ENCODE peak calls at places on chromosome 9, in nine cellular contexts. One of them, this sample, is unnamed.

GRCh38 chr9:87594662-87595061 is 97.0 kb downstream of the DAPK1 start:
- DNase-seq in occipital lobe: no peak
- DNase-seq in activated T-cell treated with anti-CD3 and anti-CD28 coated beads for 4 hours: no peak
- DNase-seq in activated CD4-positive, alpha-beta memory T cell treated with anti-CD3 and anti-CD28 coated beads for 36 hours: no peak
- DNase-seq in GM23338: no peak
- DNase-seq in NCI-H2171 treated with DMSO at 0.1 percent for 48 hours: no peak
- DNase-seq in T47D: no peak
- DNase-seq in stimulated activated naive CD8-positive, alpha-beta T cell treated with anti-CD3 and anti-CD28 coated beads, Interleukin-15, amount 100 ng/mL, for 72 hours: no peak
- DNase-seq in HEK293T: no peak
- DNase-seq in this sample: no peak

GRCh38 chr9:98147582-98147981 is 28.6 kb upstream of the TRIM14 start:
- DNase-seq in occipital lobe: no peak
- DNase-seq in activated T-cell treated with anti-CD3 and anti-CD28 coated beads for 4 hours: no peak
- DNase-seq in activated CD4-positive, alpha-beta memory T cell treated with anti-CD3 and anti-CD28 coated beads for 36 hours: no peak
- DNase-seq in GM23338: no peak
- DNase-seq in NCI-H2171 treated with DMSO at 0.1 percent for 48 hours: no peak
- DNase-seq in T47D: no peak
- DNase-seq in stimulated activated naive CD8-positive, alpha-beta T cell treated with anti-CD3 and anti-CD28 coated beads, Interleukin-15, amount 100 ng/mL, for 72 hours: no peak
- DNase-seq in HEK293T: no peak
- DNase-seq in this sample: no peak

GRCh38 chr9:92547356-92547755 is 11.6 kb upstream of the ECM2 start:
- DNase-seq in occipital lobe: no peak
- DNase-seq in activated T-cell treated with anti-CD3 and anti-CD28 coated beads for 4 hours: no peak
- DNase-seq in activated CD4-positive, alpha-beta memory T cell treated with anti-CD3 and anti-CD28 coated beads for 36 hours: no peak
- DNase-seq in GM23338: no peak
- DNase-seq in NCI-H2171 treated with DMSO at 0.1 percent for 48 hours: no peak
- DNase-seq in T47D: no peak
- DNase-seq in stimulated activated naive CD8-positive, alpha-beta T cell treated with anti-CD3 and anti-CD28 coated beads, Interleukin-15, amount 100 ng/mL, for 72 hours: no peak
- DNase-seq in HEK293T: no peak
- DNase-seq in this sample: no peak

GRCh38 chr9:121910491-121911040 is 182.5 kb downstream of the TTLL11 start:
- DNase-seq in occipital lobe: no peak
- DNase-seq in activated T-cell treated with anti-CD3 and anti-CD28 coated beads for 4 hours: no peak
- DNase-seq in activated CD4-positive, alpha-beta memory T cell treated with anti-CD3 and anti-CD28 coated beads for 36 hours: no peak
- DNase-seq in GM23338: no peak
- DNase-seq in NCI-H2171 treated with DMSO at 0.1 percent for 48 hours: no peak
- DNase-seq in T47D: no peak
- DNase-seq in stimulated activated naive CD8-positive, alpha-beta T cell treated with anti-CD3 and anti-CD28 coated beads, Interleukin-15, amount 100 ng/mL, for 72 hours: no peak
- DNase-seq in HEK293T: no peak
- DNase-seq in this sample: no peak

GRCh38 chr9:99368341-99369326 is 146.6 kb downstream of the SEC61B start:
- DNase-seq in occipital lobe: peak
- DNase-seq in activated T-cell treated with anti-CD3 and anti-CD28 coated beads for 4 hours: no peak
- DNase-seq in activated CD4-positive, alpha-beta memory T cell treated with anti-CD3 and anti-CD28 coated beads for 36 hours: no peak
- DNase-seq in GM23338: peak
- DNase-seq in NCI-H2171 treated with DMSO at 0.1 percent for 48 hours: no peak
- DNase-seq in T47D: no peak
- DNase-seq in stimulated activated naive CD8-positive, alpha-beta T cell treated with anti-CD3 and anti-CD28 coated beads, Interleukin-15, amount 100 ng/mL, for 72 hours: no peak
- DNase-seq in HEK293T: no peak
- DNase-seq in this sample: no peak

GRCh38 chr9:4301971-4302427 is 2.1 kb upstream of the GLIS3 start:
- DNase-seq in occipital lobe: peak
- DNase-seq in activated T-cell treated with anti-CD3 and anti-CD28 coated beads for 4 hours: no peak
- DNase-seq in activated CD4-positive, alpha-beta memory T cell treated with anti-CD3 and anti-CD28 coated beads for 36 hours: peak
- DNase-seq in GM23338: no peak
- DNase-seq in NCI-H2171 treated with DMSO at 0.1 percent for 48 hours: no peak
- DNase-seq in T47D: no peak
- DNase-seq in stimulated activated naive CD8-positive, alpha-beta T cell treated with anti-CD3 and anti-CD28 coated beads, Interleukin-15, amount 100 ng/mL, for 72 hours: no peak
- DNase-seq in HEK293T: no peak
- DNase-seq in this sample: no peak

GRCh38 chr9:132946624-132947295 is 2.3 kb upstream of the TSC1 start:
- DNase-seq in occipital lobe: no peak
- DNase-seq in activated T-cell treated with anti-CD3 and anti-CD28 coated beads for 4 hours: no peak
- DNase-seq in activated CD4-positive, alpha-beta memory T cell treated with anti-CD3 and anti-CD28 coated beads for 36 hours: no peak
- DNase-seq in GM23338: peak
- DNase-seq in NCI-H2171 treated with DMSO at 0.1 percent for 48 hours: peak
- DNase-seq in T47D: no peak
- DNase-seq in stimulated activated naive CD8-positive, alpha-beta T cell treated with anti-CD3 and anti-CD28 coated beads, Interleukin-15, amount 100 ng/mL, for 72 hours: no peak
- DNase-seq in HEK293T: no peak
- DNase-seq in this sample: no peak

GRCh38 chr9:133121200-133122166 is at the start of gene RALGDS:
- DNase-seq in occipital lobe: peak
- DNase-seq in activated T-cell treated with anti-CD3 and anti-CD28 coated beads for 4 hours: peak
- DNase-seq in activated CD4-positive, alpha-beta memory T cell treated with anti-CD3 and anti-CD28 coated beads for 36 hours: peak
- DNase-seq in GM23338: peak
- DNase-seq in NCI-H2171 treated with DMSO at 0.1 percent for 48 hours: peak
- DNase-seq in T47D: peak
- DNase-seq in stimulated activated naive CD8-positive, alpha-beta T cell treated with anti-CD3 and anti-CD28 coated beads, Interleukin-15, amount 100 ng/mL, for 72 hours: peak
- DNase-seq in HEK293T: peak
- DNase-seq in this sample: peak

GRCh38 chr9:2559212-2560152 is 62.1 kb upstream of the VLDLR start:
- DNase-seq in occipital lobe: peak
- DNase-seq in activated T-cell treated with anti-CD3 and anti-CD28 coated beads for 4 hours: no peak
- DNase-seq in activated CD4-positive, alpha-beta memory T cell treated with anti-CD3 and anti-CD28 coated beads for 36 hours: no peak
- DNase-seq in GM23338: peak
- DNase-seq in NCI-H2171 treated with DMSO at 0.1 percent for 48 hours: peak
- DNase-seq in T47D: no peak
- DNase-seq in stimulated activated naive CD8-positive, alpha-beta T cell treated with anti-CD3 and anti-CD28 coated beads, Interleukin-15, amount 100 ng/mL, for 72 hours: no peak
- DNase-seq in HEK293T: no peak
- DNase-seq in this sample: no peak

GRCh38 chr9:5008206-5008605 is 23.1 kb downstream of the JAK2 start:
- DNase-seq in occipital lobe: no peak
- DNase-seq in activated T-cell treated with anti-CD3 and anti-CD28 coated beads for 4 hours: no peak
- DNase-seq in activated CD4-positive, alpha-beta memory T cell treated with anti-CD3 and anti-CD28 coated beads for 36 hours: no peak
- DNase-seq in GM23338: no peak
- DNase-seq in NCI-H2171 treated with DMSO at 0.1 percent for 48 hours: no peak
- DNase-seq in T47D: no peak
- DNase-seq in stimulated activated naive CD8-positive, alpha-beta T cell treated with anti-CD3 and anti-CD28 coated beads, Interleukin-15, amount 100 ng/mL, for 72 hours: no peak
- DNase-seq in HEK293T: no peak
- DNase-seq in this sample: no peak

GRCh38 chr9:88775559-88775958 is 215.7 kb upstream of the S1PR3 start:
- DNase-seq in occipital lobe: no peak
- DNase-seq in activated T-cell treated with anti-CD3 and anti-CD28 coated beads for 4 hours: no peak
- DNase-seq in activated CD4-positive, alpha-beta memory T cell treated with anti-CD3 and anti-CD28 coated beads for 36 hours: no peak
- DNase-seq in GM23338: no peak
- DNase-seq in NCI-H2171 treated with DMSO at 0.1 percent for 48 hours: no peak
- DNase-seq in T47D: no peak
- DNase-seq in stimulated activated naive CD8-positive, alpha-beta T cell treated with anti-CD3 and anti-CD28 coated beads, Interleukin-15, amount 100 ng/mL, for 72 hours: no peak
- DNase-seq in HEK293T: no peak
- DNase-seq in this sample: no peak

GRCh38 chr9:84493284-84493947 is 152.9 kb upstream of the SLC28A3 start:
- DNase-seq in occipital lobe: no peak
- DNase-seq in activated T-cell treated with anti-CD3 and anti-CD28 coated beads for 4 hours: no peak
- DNase-seq in activated CD4-positive, alpha-beta memory T cell treated with anti-CD3 and anti-CD28 coated beads for 36 hours: no peak
- DNase-seq in GM23338: peak
- DNase-seq in NCI-H2171 treated with DMSO at 0.1 percent for 48 hours: peak
- DNase-seq in T47D: no peak
- DNase-seq in stimulated activated naive CD8-positive, alpha-beta T cell treated with anti-CD3 and anti-CD28 coated beads, Interleukin-15, amount 100 ng/mL, for 72 hours: no peak
- DNase-seq in HEK293T: no peak
- DNase-seq in this sample: no peak

GRCh38 chr9:33232866-33233265 is 7.1 kb upstream of the SPINK4 start:
- DNase-seq in occipital lobe: no peak
- DNase-seq in activated T-cell treated with anti-CD3 and anti-CD28 coated beads for 4 hours: no peak
- DNase-seq in activated CD4-positive, alpha-beta memory T cell treated with anti-CD3 and anti-CD28 coated beads for 36 hours: no peak
- DNase-seq in GM23338: no peak
- DNase-seq in NCI-H2171 treated with DMSO at 0.1 percent for 48 hours: no peak
- DNase-seq in T47D: no peak
- DNase-seq in stimulated activated naive CD8-positive, alpha-beta T cell treated with anti-CD3 and anti-CD28 coated beads, Interleukin-15, amount 100 ng/mL, for 72 hours: no peak
- DNase-seq in HEK293T: no peak
- DNase-seq in this sample: no peak

GRCh38 chr9:108478871-108479332 is 376.9 kb downstream of the ACTL7B start:
- DNase-seq in occipital lobe: no peak
- DNase-seq in activated T-cell treated with anti-CD3 and anti-CD28 coated beads for 4 hours: no peak
- DNase-seq in activated CD4-positive, alpha-beta memory T cell treated with anti-CD3 and anti-CD28 coated beads for 36 hours: no peak
- DNase-seq in GM23338: no peak
- DNase-seq in NCI-H2171 treated with DMSO at 0.1 percent for 48 hours: no peak
- DNase-seq in T47D: no peak
- DNase-seq in stimulated activated naive CD8-positive, alpha-beta T cell treated with anti-CD3 and anti-CD28 coated beads, Interleukin-15, amount 100 ng/mL, for 72 hours: no peak
- DNase-seq in HEK293T: no peak
- DNase-seq in this sample: no peak

GRCh38 chr9:14133394-14133793 is 180.5 kb downstream of the NFIB start:
- DNase-seq in occipital lobe: no peak
- DNase-seq in activated T-cell treated with anti-CD3 and anti-CD28 coated beads for 4 hours: no peak
- DNase-seq in activated CD4-positive, alpha-beta memory T cell treated with anti-CD3 and anti-CD28 coated beads for 36 hours: no peak
- DNase-seq in GM23338: no peak
- DNase-seq in NCI-H2171 treated with DMSO at 0.1 percent for 48 hours: no peak
- DNase-seq in T47D: no peak
- DNase-seq in stimulated activated naive CD8-positive, alpha-beta T cell treated with anti-CD3 and anti-CD28 coated beads, Interleukin-15, amount 100 ng/mL, for 72 hours: no peak
- DNase-seq in HEK293T: no peak
- DNase-seq in this sample: no peak

GRCh38 chr9:78001946-78002731 is 29.5 kb downstream of the GNAQ start:
- DNase-seq in occipital lobe: no peak
- DNase-seq in activated T-cell treated with anti-CD3 and anti-CD28 coated beads for 4 hours: no peak
- DNase-seq in activated CD4-positive, alpha-beta memory T cell treated with anti-CD3 and anti-CD28 coated beads for 36 hours: no peak
- DNase-seq in GM23338: no peak
- DNase-seq in NCI-H2171 treated with DMSO at 0.1 percent for 48 hours: no peak
- DNase-seq in T47D: no peak
- DNase-seq in stimulated activated naive CD8-positive, alpha-beta T cell treated with anti-CD3 and anti-CD28 coated beads, Interleukin-15, amount 100 ng/mL, for 72 hours: no peak
- DNase-seq in HEK293T: no peak
- DNase-seq in this sample: no peak

GRCh38 chr9:84808416-84808815 is 138.9 kb downstream of the NTRK2 start:
- DNase-seq in occipital lobe: no peak
- DNase-seq in activated T-cell treated with anti-CD3 and anti-CD28 coated beads for 4 hours: no peak
- DNase-seq in activated CD4-positive, alpha-beta memory T cell treated with anti-CD3 and anti-CD28 coated beads for 36 hours: no peak
- DNase-seq in GM23338: no peak
- DNase-seq in NCI-H2171 treated with DMSO at 0.1 percent for 48 hours: no peak
- DNase-seq in T47D: no peak
- DNase-seq in stimulated activated naive CD8-positive, alpha-beta T cell treated with anti-CD3 and anti-CD28 coated beads, Interleukin-15, amount 100 ng/mL, for 72 hours: no peak
- DNase-seq in HEK293T: no peak
- DNase-seq in this sample: no peak

GRCh38 chr9:12461759-12462158 is 231.4 kb upstream of the TYRP1 start:
- DNase-seq in occipital lobe: no peak
- DNase-seq in activated T-cell treated with anti-CD3 and anti-CD28 coated beads for 4 hours: no peak
- DNase-seq in activated CD4-positive, alpha-beta memory T cell treated with anti-CD3 and anti-CD28 coated beads for 36 hours: no peak
- DNase-seq in GM23338: peak
- DNase-seq in NCI-H2171 treated with DMSO at 0.1 percent for 48 hours: no peak
- DNase-seq in T47D: no peak
- DNase-seq in stimulated activated naive CD8-positive, alpha-beta T cell treated with anti-CD3 and anti-CD28 coated beads, Interleukin-15, amount 100 ng/mL, for 72 hours: no peak
- DNase-seq in HEK293T: no peak
- DNase-seq in this sample: no peak

GRCh38 chr9:36731576-36731975 is 158.9 kb downstream of the MELK start:
- DNase-seq in occipital lobe: no peak
- DNase-seq in activated T-cell treated with anti-CD3 and anti-CD28 coated beads for 4 hours: no peak
- DNase-seq in activated CD4-positive, alpha-beta memory T cell treated with anti-CD3 and anti-CD28 coated beads for 36 hours: no peak
- DNase-seq in GM23338: no peak
- DNase-seq in NCI-H2171 treated with DMSO at 0.1 percent for 48 hours: no peak
- DNase-seq in T47D: no peak
- DNase-seq in stimulated activated naive CD8-positive, alpha-beta T cell treated with anti-CD3 and anti-CD28 coated beads, Interleukin-15, amount 100 ng/mL, for 72 hours: no peak
- DNase-seq in HEK293T: no peak
- DNase-seq in this sample: no peak

GRCh38 chr9:125890793-125891192 is 143.6 kb downstream of the PBX3 start:
- DNase-seq in occipital lobe: no peak
- DNase-seq in activated T-cell treated with anti-CD3 and anti-CD28 coated beads for 4 hours: no peak
- DNase-seq in activated CD4-positive, alpha-beta memory T cell treated with anti-CD3 and anti-CD28 coated beads for 36 hours: no peak
- DNase-seq in GM23338: no peak
- DNase-seq in NCI-H2171 treated with DMSO at 0.1 percent for 48 hours: no peak
- DNase-seq in T47D: no peak
- DNase-seq in stimulated activated naive CD8-positive, alpha-beta T cell treated with anti-CD3 and anti-CD28 coated beads, Interleukin-15, amount 100 ng/mL, for 72 hours: no peak
- DNase-seq in HEK293T: no peak
- DNase-seq in this sample: no peak

GRCh38 chr9:3455088-3455487 is 70.7 kb downstream of the RFX3 start:
- DNase-seq in occipital lobe: no peak
- DNase-seq in activated T-cell treated with anti-CD3 and anti-CD28 coated beads for 4 hours: no peak
- DNase-seq in activated CD4-positive, alpha-beta memory T cell treated with anti-CD3 and anti-CD28 coated beads for 36 hours: no peak
- DNase-seq in GM23338: peak
- DNase-seq in NCI-H2171 treated with DMSO at 0.1 percent for 48 hours: no peak
- DNase-seq in T47D: no peak
- DNase-seq in stimulated activated naive CD8-positive, alpha-beta T cell treated with anti-CD3 and anti-CD28 coated beads, Interleukin-15, amount 100 ng/mL, for 72 hours: no peak
- DNase-seq in HEK293T: no peak
- DNase-seq in this sample: no peak

GRCh38 chr9:69971643-69972449 is 71.8 kb upstream of the MAMDC2 start:
- DNase-seq in occipital lobe: peak
- DNase-seq in activated T-cell treated with anti-CD3 and anti-CD28 coated beads for 4 hours: peak
- DNase-seq in activated CD4-positive, alpha-beta memory T cell treated with anti-CD3 and anti-CD28 coated beads for 36 hours: peak
- DNase-seq in GM23338: peak
- DNase-seq in NCI-H2171 treated with DMSO at 0.1 percent for 48 hours: peak
- DNase-seq in T47D: peak
- DNase-seq in stimulated activated naive CD8-positive, alpha-beta T cell treated with anti-CD3 and anti-CD28 coated beads, Interleukin-15, amount 100 ng/mL, for 72 hours: peak
- DNase-seq in HEK293T: peak
- DNase-seq in this sample: peak

GRCh38 chr9:5122116-5122515 is 63.3 kb downstream of the INSL6 start:
- DNase-seq in occipital lobe: no peak
- DNase-seq in activated T-cell treated with anti-CD3 and anti-CD28 coated beads for 4 hours: no peak
- DNase-seq in activated CD4-positive, alpha-beta memory T cell treated with anti-CD3 and anti-CD28 coated beads for 36 hours: no peak
- DNase-seq in GM23338: no peak
- DNase-seq in NCI-H2171 treated with DMSO at 0.1 percent for 48 hours: no peak
- DNase-seq in T47D: no peak
- DNase-seq in stimulated activated naive CD8-positive, alpha-beta T cell treated with anti-CD3 and anti-CD28 coated beads, Interleukin-15, amount 100 ng/mL, for 72 hours: no peak
- DNase-seq in HEK293T: no peak
- DNase-seq in this sample: no peak

GRCh38 chr9:99605016-99605743 is 216.5 kb upstream of the NR4A3 start:
- DNase-seq in occipital lobe: no peak
- DNase-seq in activated T-cell treated with anti-CD3 and anti-CD28 coated beads for 4 hours: no peak
- DNase-seq in activated CD4-positive, alpha-beta memory T cell treated with anti-CD3 and anti-CD28 coated beads for 36 hours: no peak
- DNase-seq in GM23338: peak
- DNase-seq in NCI-H2171 treated with DMSO at 0.1 percent for 48 hours: no peak
- DNase-seq in T47D: no peak
- DNase-seq in stimulated activated naive CD8-positive, alpha-beta T cell treated with anti-CD3 and anti-CD28 coated beads, Interleukin-15, amount 100 ng/mL, for 72 hours: no peak
- DNase-seq in HEK293T: no peak
- DNase-seq in this sample: no peak

GRCh38 chr9:90847971-90848370 is 46.4 kb downstream of the SYK start:
- DNase-seq in occipital lobe: no peak
- DNase-seq in activated T-cell treated with anti-CD3 and anti-CD28 coated beads for 4 hours: no peak
- DNase-seq in activated CD4-positive, alpha-beta memory T cell treated with anti-CD3 and anti-CD28 coated beads for 36 hours: no peak
- DNase-seq in GM23338: no peak
- DNase-seq in NCI-H2171 treated with DMSO at 0.1 percent for 48 hours: no peak
- DNase-seq in T47D: no peak
- DNase-seq in stimulated activated naive CD8-positive, alpha-beta T cell treated with anti-CD3 and anti-CD28 coated beads, Interleukin-15, amount 100 ng/mL, for 72 hours: no peak
- DNase-seq in HEK293T: no peak
- DNase-seq in this sample: no peak

GRCh38 chr9:89427621-89428221 is 70.2 kb downstream of the SEMA4D start:
- DNase-seq in occipital lobe: no peak
- DNase-seq in activated T-cell treated with anti-CD3 and anti-CD28 coated beads for 4 hours: peak
- DNase-seq in activated CD4-positive, alpha-beta memory T cell treated with anti-CD3 and anti-CD28 coated beads for 36 hours: peak
- DNase-seq in GM23338: no peak
- DNase-seq in NCI-H2171 treated with DMSO at 0.1 percent for 48 hours: no peak
- DNase-seq in T47D: no peak
- DNase-seq in stimulated activated naive CD8-positive, alpha-beta T cell treated with anti-CD3 and anti-CD28 coated beads, Interleukin-15, amount 100 ng/mL, for 72 hours: peak
- DNase-seq in HEK293T: no peak
- DNase-seq in this sample: no peak

GRCh38 chr9:13131396-13131795 is 148.1 kb downstream of the MPDZ start:
- DNase-seq in occipital lobe: no peak
- DNase-seq in activated T-cell treated with anti-CD3 and anti-CD28 coated beads for 4 hours: no peak
- DNase-seq in activated CD4-positive, alpha-beta memory T cell treated with anti-CD3 and anti-CD28 coated beads for 36 hours: no peak
- DNase-seq in GM23338: no peak
- DNase-seq in NCI-H2171 treated with DMSO at 0.1 percent for 48 hours: no peak
- DNase-seq in T47D: no peak
- DNase-seq in stimulated activated naive CD8-positive, alpha-beta T cell treated with anti-CD3 and anti-CD28 coated beads, Interleukin-15, amount 100 ng/mL, for 72 hours: no peak
- DNase-seq in HEK293T: no peak
- DNase-seq in this sample: no peak

GRCh38 chr9:28598396-28598795 is 1025.1 kb upstream of the C9orf72 start:
- DNase-seq in occipital lobe: peak
- DNase-seq in activated T-cell treated with anti-CD3 and anti-CD28 coated beads for 4 hours: no peak
- DNase-seq in activated CD4-positive, alpha-beta memory T cell treated with anti-CD3 and anti-CD28 coated beads for 36 hours: no peak
- DNase-seq in GM23338: peak
- DNase-seq in NCI-H2171 treated with DMSO at 0.1 percent for 48 hours: peak
- DNase-seq in T47D: no peak
- DNase-seq in stimulated activated naive CD8-positive, alpha-beta T cell treated with anti-CD3 and anti-CD28 coated beads, Interleukin-15, amount 100 ng/mL, for 72 hours: no peak
- DNase-seq in HEK293T: no peak
- DNase-seq in this sample: no peak

GRCh38 chr9:73023025-73023541 is 70.2 kb upstream of the ALDH1A1 start:
- DNase-seq in occipital lobe: no peak
- DNase-seq in activated T-cell treated with anti-CD3 and anti-CD28 coated beads for 4 hours: peak
- DNase-seq in activated CD4-positive, alpha-beta memory T cell treated with anti-CD3 and anti-CD28 coated beads for 36 hours: peak
- DNase-seq in GM23338: peak
- DNase-seq in NCI-H2171 treated with DMSO at 0.1 percent for 48 hours: peak
- DNase-seq in T47D: peak
- DNase-seq in stimulated activated naive CD8-positive, alpha-beta T cell treated with anti-CD3 and anti-CD28 coated beads, Interleukin-15, amount 100 ng/mL, for 72 hours: peak
- DNase-seq in HEK293T: peak
- DNase-seq in this sample: peak

GRCh38 chr9:116471093-116471906 is 215.8 kb upstream of the TRIM32 start:
- DNase-seq in occipital lobe: no peak
- DNase-seq in activated T-cell treated with anti-CD3 and anti-CD28 coated beads for 4 hours: no peak
- DNase-seq in activated CD4-positive, alpha-beta memory T cell treated with anti-CD3 and anti-CD28 coated beads for 36 hours: no peak
- DNase-seq in GM23338: peak
- DNase-seq in NCI-H2171 treated with DMSO at 0.1 percent for 48 hours: no peak
- DNase-seq in T47D: no peak
- DNase-seq in stimulated activated naive CD8-positive, alpha-beta T cell treated with anti-CD3 and anti-CD28 coated beads, Interleukin-15, amount 100 ng/mL, for 72 hours: no peak
- DNase-seq in HEK293T: peak
- DNase-seq in this sample: no peak

GRCh38 chr9:121301881-121302286 is 33.9 kb downstream of the GSN start:
- DNase-seq in occipital lobe: no peak
- DNase-seq in activated T-cell treated with anti-CD3 and anti-CD28 coated beads for 4 hours: no peak
- DNase-seq in activated CD4-positive, alpha-beta memory T cell treated with anti-CD3 and anti-CD28 coated beads for 36 hours: no peak
- DNase-seq in GM23338: no peak
- DNase-seq in NCI-H2171 treated with DMSO at 0.1 percent for 48 hours: no peak
- DNase-seq in T47D: no peak
- DNase-seq in stimulated activated naive CD8-positive, alpha-beta T cell treated with anti-CD3 and anti-CD28 coated beads, Interleukin-15, amount 100 ng/mL, for 72 hours: no peak
- DNase-seq in HEK293T: no peak
- DNase-seq in this sample: no peak

This sample was measured in SK-N-DZ.